ENCODE peak calls at places on chromosomes 12 and 14, in eight cellular contexts. V, M, W, H, E, Z, P and A are unnamed samples.

GRCh38 chr12:82877963-82878362 is 191.3 kb downstream of the TMTC2 start:
- DNase-seq in Z (no peak), M (no peak), P (no peak), E (no peak), H (no peak), W (no peak), V (no peak), A (no peak)

GRCh38 chr12:95672166-95672565 is 118.4 kb downstream of the NTN4 start:
- DNase-seq in W (no peak), Z (no peak), H (no peak), M (no peak), V (no peak), E (no peak), P (no peak), A (no peak)

GRCh38 chr12:180445-180844 is 33.5 kb downstream of the SLC6A12 start:
- DNase-seq in P (no peak), H (peak), Z (no peak), M (peak), W (peak), E (peak), V (peak), A (no peak)

GRCh38 chr14:43119672-43120071 is 1387.4 kb downstream of the FSCB start:
- DNase-seq in M (no peak), W (no peak), E (no peak), P (no peak), V (no peak), Z (no peak), H (no peak), A (no peak)

GRCh38 chr12:52603314-52603713 is 2.1 kb upstream of the KRT72 start:
- DNase-seq in W (no peak), M (no peak), H (no peak), E (no peak), P (no peak), V (no peak), Z (no peak), A (no peak)

GRCh38 chr12:108211161-108211560 is 82.1 kb downstream of the WSCD2 start:
- DNase-seq in Z (no peak), H (no peak), W (no peak), E (no peak), V (no peak), M (no peak), P (no peak), A (no peak)

GRCh38 chr12:118290130-118290529 is 82.6 kb downstream of the TAOK3 start:
- DNase-seq in W (no peak), V (no peak), P (no peak), M (no peak), Z (no peak), E (no peak), H (peak), A (no peak)

GRCh38 chr12:69241444-69242092 is 2.2 kb downstream of the CPSF6 start:
- DNase-seq in H (peak), E (no peak), M (no peak), Z (peak), P (no peak), V (no peak), W (no peak), A (no peak)

GRCh38 chr12:12979151-12979550 is 20.9 kb downstream of the HEBP1 start:
- DNase-seq in H (peak), W (no peak), V (no peak), E (no peak), P (no peak), Z (peak), M (no peak), A (no peak)

GRCh38 chr14:30681752-30682355 is 59.7 kb downstream of the SCFD1 start:
- DNase-seq in H (peak), P (peak), V (no peak), E (no peak), W (no peak), M (no peak), Z (peak), A (no peak)

GRCh38 chr12:75097003-75097402 is 112.6 kb downstream of the KCNC2 start:
- DNase-seq in H (no peak), M (no peak), W (no peak), P (no peak), Z (no peak), E (no peak), V (no peak), A (no peak)

DNA sequence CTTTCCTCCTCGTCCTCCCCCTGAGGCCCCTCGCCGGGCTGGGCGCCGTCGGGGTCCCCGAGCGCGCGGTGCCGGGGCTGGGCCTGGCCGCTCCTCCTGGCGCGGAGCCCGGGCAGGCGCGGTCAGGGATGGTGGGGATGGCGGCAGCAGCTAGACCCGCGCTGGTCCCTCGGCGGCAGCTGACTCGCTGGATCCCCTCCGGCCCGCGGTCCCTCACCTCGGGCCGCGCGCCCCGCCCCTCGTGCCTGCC is at the start of gene SLC25A29:
- DNase-seq in M (no peak), E (no peak), V (no peak), Z (no peak), H (no peak), W (no peak), P (no peak), A (no peak)
- TF ChIP-seq POLR2A in M (peak), E (peak), V (peak), Z (peak), H (peak), W (no peak), P (no peak), A (no peak)

GRCh38 chr14:91221270-91221669 is 23.2 kb downstream of the GPR68 start:
- DNase-seq in Z (no peak), E (no peak), V (no peak), P (no peak), M (no peak), H (no peak), W (no peak), A (no peak)

GRCh38 chr14:91227183-91227628 is 17.3 kb downstream of the GPR68 start:
- DNase-seq in Z (no peak), H (no peak), M (no peak), P (no peak), E (no peak), V (no peak), W (no peak), A (no peak)

GRCh38 chr14:91228112-91229004 is 16.1 kb downstream of the GPR68 start:
- DNase-seq in H (peak), Z (peak), W (no peak), M (no peak), V (no peak), P (no peak), E (no peak), A (no peak)

GRCh38 chr14:91223028-91223783 is 21.3 kb downstream of the GPR68 start:
- DNase-seq in M (no peak), Z (no peak), P (no peak), H (no peak), V (no peak), E (no peak), W (no peak), A (no peak)

GRCh38 chr14:91225025-91225424 is 19.5 kb downstream of the GPR68 start:
- DNase-seq in M (no peak), E (no peak), V (no peak), Z (no peak), W (no peak), H (peak), P (no peak), A (no peak)
- H3K4me3 ChIP-seq in M (no peak), E (no peak), V (no peak), Z (no peak), W (no peak), H (no peak), P (no peak), A (no peak)

GRCh38 chr14:49895480-49895879 is 2.6 kb downstream of the ARF6 start:
- DNase-seq in Z (no peak), H (no peak), W (no peak), M (no peak), V (no peak), P (no peak), E (no peak), A (no peak)
- TF ChIP-seq POLR2A in Z (peak), H (no peak), W (no peak), M (no peak), V (no peak), P (no peak), E (no peak), A (no peak)

GRCh38 chr14:60183138-60183537 is 17.9 kb upstream of the DHRS7 start:
- DNase-seq in E (no peak), P (no peak), H (no peak), V (no peak), Z (no peak), W (no peak), M (no peak), A (no peak)
- H3K4me3 ChIP-seq in E (no peak), P (no peak), H (no peak), V (no peak), Z (no peak), W (no peak), M (no peak), A (no peak)

GRCh38 chr12:11727133-11727664 is 77.7 kb downstream of the ETV6 start:
- DNase-seq in W (no peak), V (no peak), E (no peak), M (no peak), P (no peak), Z (no peak), H (no peak), A (no peak)
- TF ChIP-seq POLR2A in W (no peak), V (no peak), E (no peak), M (no peak), P (no peak), Z (no peak), H (no peak), A (no peak)

GRCh38 chr12:110532644-110533043 is 30.5 kb downstream of the RAD9B start:
- DNase-seq in Z (no peak), W (no peak), M (no peak), E (no peak), H (no peak), P (no peak), V (no peak), A (no peak)
- H3K4me3 ChIP-seq in Z (no peak), W (no peak), M (no peak), E (no peak), H (no peak), P (no peak), V (no peak), A (no peak)

GRCh38 chr12:6961695-6962284 is 8.7 kb downstream of the PHB2 start:
- DNase-seq in Z (peak), P (peak), M (peak), E (no peak), W (peak), V (peak), H (peak), A (peak)
- TF ChIP-seq POLR2A in Z (no peak), P (peak), M (peak), E (no peak), W (no peak), V (no peak), H (no peak), A (no peak)